ENCODE peak calls at places on chromosomes 13 and 19, in ten cellular contexts. E, I, F, C, R, K, M, U, X and L are unnamed samples.

GRCh38 chr19:53908106-53908932 is 759 bp upstream of the CACNG7 start:
- DNase-seq in E (no peak), I (peak), F (peak), C (no peak), R (peak), K (peak), M (peak), U (peak), X (peak), L (peak)

GRCh38 chr19:3783660-3784584 is 2.3 kb downstream of the MATK start:
- DNase-seq in E (no peak), I (no peak), F (no peak), C (no peak), R (no peak), K (no peak), M (peak), U (peak), X (no peak), L (no peak)

GRCh38 chr19:45496349-45496953 is 396 bp downstream of the RTN2 start:
- DNase-seq in E (no peak), I (no peak), F (no peak), C (no peak), R (peak), K (no peak), M (peak), U (peak), X (peak), L (peak)

GRCh38 chr13:95641291-95641811 is 3.2 kb downstream of the DZIP1 start:
- DNase-seq in E (no peak), I (no peak), F (no peak), C (no peak), R (no peak), K (peak), M (peak), U (peak), X (peak), L (no peak)

GRCh38 chr13:113036401-113036800 is 67.4 kb downstream of the MCF2L start:
- DNase-seq in E (no peak), I (no peak), F (no peak), C (no peak), R (no peak), K (no peak), M (no peak), U (no peak), X (no peak), L (no peak)

GRCh38 chr13:98103942-98104880 is 38.7 kb upstream of the FARP1 start:
- DNase-seq in E (no peak), I (peak), F (no peak), C (no peak), R (no peak), K (no peak), M (peak), U (no peak), X (no peak), L (no peak)

GRCh38 chr19:6091771-6092291 is 18.5 kb downstream of the RFX2 start:
- DNase-seq in E (no peak), I (peak), F (no peak), C (no peak), R (no peak), K (peak), M (no peak), U (no peak), X (no peak), L (no peak)

GRCh38 chr13:65914707-65915106 is 1315.4 kb downstream of the PCDH9 start:
- DNase-seq in E (no peak), I (peak), F (peak), C (no peak), R (no peak), K (peak), M (no peak), U (no peak), X (no peak), L (no peak)

GRCh38 chr19:44447864-44448674 is at the start of gene ZNF229:
- DNase-seq in E (peak), I (peak), F (peak), C (peak), R (peak), K (peak), M (peak), U (peak), X (peak), L (peak)

GRCh38 chr19:57537953-57538547 is 10.9 kb downstream of the ZNF549 start:
- DNase-seq in E (no peak), I (no peak), F (no peak), C (no peak), R (no peak), K (peak), M (no peak), U (no peak), X (no peak), L (no peak)

GRCh38 chr19:9075064-9075964 is 11.5 kb upstream of the OR1M1 start:
- DNase-seq in E (peak), I (peak), F (peak), C (peak), R (no peak), K (peak), M (peak), U (no peak), X (peak), L (peak)

GRCh38 chr19:1866693-1867358 is 3.4 kb upstream of the KLF16 start:
- DNase-seq in E (no peak), I (no peak), F (no peak), C (no peak), R (no peak), K (no peak), M (no peak), U (no peak), X (no peak), L (no peak)

GRCh38 chr19:8030906-8031305 is 21.7 kb upstream of the CCL25 start:
- DNase-seq in E (no peak), I (no peak), F (no peak), C (no peak), R (no peak), K (no peak), M (no peak), U (no peak), X (no peak), L (no peak)

GRCh38 chr19:14661372-14661924 is 13.2 kb downstream of the ADGRE3 start:
- DNase-seq in E (no peak), I (no peak), F (no peak), C (no peak), R (no peak), K (no peak), M (peak), U (no peak), X (no peak), L (no peak)

GRCh38 chr13:40549500-40550094 is 116.8 kb downstream of the FOXO1 start:
- DNase-seq in E (no peak), I (no peak), F (peak), C (no peak), R (no peak), K (peak), M (no peak), U (no peak), X (peak), L (no peak)

GRCh38 chr13:102845630-102846260 is at the start of gene ERCC5:
- DNase-seq in E (peak), I (peak), F (peak), C (peak), R (peak), K (peak), M (peak), U (peak), X (peak), L (peak)

GRCh38 chr13:27962982-27963381 is 6.1 kb downstream of the CDX2 start:
- DNase-seq in E (no peak), I (no peak), F (no peak), C (no peak), R (no peak), K (no peak), M (no peak), U (no peak), X (no peak), L (no peak)

GRCh38 chr19:41839211-41839610 is 5.3 kb downstream of the LYPD4 start:
- DNase-seq in E (no peak), I (no peak), F (no peak), C (no peak), R (no peak), K (no peak), M (no peak), U (no peak), X (no peak), L (no peak)

GRCh38 chr13:102757006-102757405 is 16.6 kb downstream of the TEX30 start:
- DNase-seq in E (no peak), I (no peak), F (no peak), C (no peak), R (no peak), K (no peak), M (no peak), U (no peak), X (no peak), L (no peak)

GRCh38 chr13:95536629-95537241 is 15.8 kb upstream of the CLDN10 start:
- DNase-seq in E (no peak), I (peak), F (peak), C (no peak), R (no peak), K (no peak), M (peak), U (no peak), X (no peak), L (no peak)

GRCh38 chr19:56333506-56333905 is 18.9 kb upstream of the ZSCAN5A start:
- DNase-seq in E (no peak), I (peak), F (peak), C (no peak), R (peak), K (peak), M (peak), U (peak), X (no peak), L (peak)

GRCh38 chr13:34347784-34348573 is 530.0 kb downstream of the RFC3 start:
- DNase-seq in E (no peak), I (no peak), F (no peak), C (no peak), R (no peak), K (no peak), M (peak), U (no peak), X (no peak), L (peak)

GRCh38 chr19:33512580-33513137 is 8.9 kb downstream of the PEPD start:
- DNase-seq in E (no peak), I (no peak), F (no peak), C (no peak), R (no peak), K (no peak), M (no peak), U (no peak), X (no peak), L (no peak)

GRCh38 chr19:17564783-17565182 is 9.3 kb downstream of the COLGALT1 start:
- DNase-seq in E (no peak), I (no peak), F (no peak), C (no peak), R (no peak), K (no peak), M (no peak), U (no peak), X (no peak), L (no peak)
- TF ChIP-seq CTCF in E (no peak), I (no peak), F (no peak), C (no peak), R (no peak), K (no peak), M (no peak), U (no peak), X (no peak), L (no peak)

GRCh38 chr13:49098771-49099512 is 121.2 kb upstream of the MLNR start:
- DNase-seq in E (no peak), I (peak), F (no peak), C (no peak), R (no peak), K (peak), M (peak), U (no peak), X (no peak), L (peak)
- TF ChIP-seq CTCF in E (peak), I (peak), F (peak), C (peak), R (no peak), K (no peak), M (peak), U (no peak), X (peak), L (no peak)

DNA sequence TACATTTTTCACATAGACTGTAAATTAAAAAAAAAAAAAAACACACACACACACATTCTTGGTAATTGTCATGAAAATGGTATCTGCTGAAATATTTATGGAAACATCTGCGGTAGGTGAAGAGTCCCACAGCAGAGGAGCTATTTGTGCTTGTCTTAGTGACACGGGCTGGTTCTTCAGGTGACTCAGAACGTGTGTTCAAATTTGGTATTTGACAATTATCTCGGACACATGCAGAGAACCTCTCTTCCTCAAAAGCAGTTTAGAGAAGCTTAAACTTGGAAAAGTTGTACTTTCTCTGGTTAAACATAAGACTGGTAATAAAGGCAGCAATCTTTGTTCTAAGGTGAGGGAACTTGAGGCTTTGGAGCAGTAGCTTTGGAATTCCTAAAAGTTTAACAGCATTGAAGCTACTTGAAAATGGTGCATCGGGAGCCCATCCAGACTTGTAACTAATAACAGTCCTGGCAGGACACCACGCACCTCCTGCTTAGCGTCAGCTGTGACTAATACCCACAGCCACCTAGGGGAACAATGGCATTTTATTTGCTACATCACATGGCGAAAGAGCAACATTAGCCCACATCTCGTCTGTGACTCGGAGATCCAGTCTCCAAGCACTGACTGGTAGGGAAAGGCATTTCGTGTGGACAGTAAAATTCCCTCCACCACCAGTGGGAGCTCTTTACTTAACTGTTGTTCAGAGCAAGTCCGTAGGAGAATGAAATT is 1505.1 kb upstream of the SLC10A2 start:
- DNase-seq in E (peak), I (peak), F (peak), C (peak), R (no peak), K (peak), M (peak), U (peak), X (peak), L (peak)
- TF ChIP-seq CTCF in E (no peak), I (peak), F (peak), C (peak), R (no peak), K (peak), M (peak), U (peak), X (peak), L (no peak)

GRCh38 chr19:16325161-16325527 is 518 bp downstream of the KLF2 start:
- DNase-seq in E (peak), I (no peak), F (no peak), C (no peak), R (peak), K (no peak), M (peak), U (peak), X (peak), L (peak)
- TF ChIP-seq CTCF in E (no peak), I (peak), F (peak), C (peak), R (peak), K (no peak), M (peak), U (no peak), X (peak), L (peak)

GRCh38 chr13:44266772-44267171 is 106.9 kb upstream of the SERP2 start:
- DNase-seq in E (no peak), I (no peak), F (no peak), C (no peak), R (no peak), K (no peak), M (no peak), U (no peak), X (no peak), L (no peak)
- TF ChIP-seq CTCF in E (no peak), I (no peak), F (no peak), C (no peak), R (no peak), K (no peak), M (no peak), U (no peak), X (no peak), L (no peak)